ENCODE peak calls at places on chromosomes 13 and 19, in six cellular contexts. One of them, this sample, is unnamed.

GRCh38 chr19:36115453-36116343 is at the start of gene TBCB:
- DNase-seq in neuronal stem cell: no peak
- DNase-seq in astrocyte of the spinal cord: peak
- DNase-seq in stimulated activated CD4-positive, alpha-beta T cell treated with anti-CD3 and anti-CD28 coated beads, Interleukin-4, amount 100 ng/mL, for 1 hour: peak
- DNase-seq in epithelial cell of esophagus: no peak
- DNase-seq in AML-193: no peak
- DNase-seq in this sample: peak

GRCh38 chr19:44055870-44056269 is 4.0 kb downstream of the ZNF223 start:
- DNase-seq in neuronal stem cell: no peak
- DNase-seq in stimulated activated CD4-positive, alpha-beta T cell treated with anti-CD3 and anti-CD28 coated beads, Interleukin-4, amount 100 ng/mL, for 1 hour: no peak
- DNase-seq in AML-193: no peak
- DNase-seq in astrocyte of the spinal cord: no peak
- DNase-seq in epithelial cell of esophagus: no peak
- DNase-seq in this sample: no peak

GRCh38 chr19:13164370-13165090 is 14.3 kb downstream of the IER2 start:
- DNase-seq in stimulated activated CD4-positive, alpha-beta T cell treated with anti-CD3 and anti-CD28 coated beads, Interleukin-4, amount 100 ng/mL, for 1 hour: no peak
- DNase-seq in AML-193: no peak
- DNase-seq in astrocyte of the spinal cord: peak
- DNase-seq in epithelial cell of esophagus: peak
- DNase-seq in neuronal stem cell: peak
- DNase-seq in this sample: peak

GRCh38 chr13:30615851-30616311 is 1.8 kb upstream of the USPL1 start:
- DNase-seq in astrocyte of the spinal cord: peak
- DNase-seq in AML-193: peak
- DNase-seq in epithelial cell of esophagus: peak
- DNase-seq in stimulated activated CD4-positive, alpha-beta T cell treated with anti-CD3 and anti-CD28 coated beads, Interleukin-4, amount 100 ng/mL, for 1 hour: no peak
- DNase-seq in neuronal stem cell: no peak
- DNase-seq in this sample: peak

GRCh38 chr19:12867120-12868099 is 13.8 kb downstream of the DNASE2 start:
- DNase-seq in astrocyte of the spinal cord: peak
- DNase-seq in epithelial cell of esophagus: peak
- DNase-seq in neuronal stem cell: peak
- DNase-seq in stimulated activated CD4-positive, alpha-beta T cell treated with anti-CD3 and anti-CD28 coated beads, Interleukin-4, amount 100 ng/mL, for 1 hour: peak
- DNase-seq in AML-193: no peak
- DNase-seq in this sample: no peak

GRCh38 chr13:87208636-87209035 is 462.5 kb upstream of the SLITRK5 start:
- DNase-seq in stimulated activated CD4-positive, alpha-beta T cell treated with anti-CD3 and anti-CD28 coated beads, Interleukin-4, amount 100 ng/mL, for 1 hour: no peak
- DNase-seq in AML-193: no peak
- DNase-seq in neuronal stem cell: no peak
- DNase-seq in epithelial cell of esophagus: no peak
- DNase-seq in astrocyte of the spinal cord: no peak
- DNase-seq in this sample: no peak

GRCh38 chr19:9793051-9793591 is 24.6 kb upstream of the ZNF846 start:
- DNase-seq in epithelial cell of esophagus: peak
- DNase-seq in AML-193: peak
- DNase-seq in astrocyte of the spinal cord: peak
- DNase-seq in stimulated activated CD4-positive, alpha-beta T cell treated with anti-CD3 and anti-CD28 coated beads, Interleukin-4, amount 100 ng/mL, for 1 hour: peak
- DNase-seq in neuronal stem cell: no peak
- DNase-seq in this sample: peak

GRCh38 chr13:20431080-20431479 is 94.6 kb downstream of the CRYL1 start:
- DNase-seq in stimulated activated CD4-positive, alpha-beta T cell treated with anti-CD3 and anti-CD28 coated beads, Interleukin-4, amount 100 ng/mL, for 1 hour: no peak
- DNase-seq in AML-193: no peak
- DNase-seq in neuronal stem cell: no peak
- DNase-seq in epithelial cell of esophagus: peak
- DNase-seq in astrocyte of the spinal cord: no peak
- DNase-seq in this sample: no peak

GRCh38 chr13:42151781-42152180 is 103.3 kb downstream of the DGKH start:
- DNase-seq in neuronal stem cell: no peak
- DNase-seq in astrocyte of the spinal cord: no peak
- DNase-seq in AML-193: no peak
- DNase-seq in epithelial cell of esophagus: no peak
- DNase-seq in stimulated activated CD4-positive, alpha-beta T cell treated with anti-CD3 and anti-CD28 coated beads, Interleukin-4, amount 100 ng/mL, for 1 hour: no peak
- DNase-seq in this sample: no peak

GRCh38 chr19:10855879-10856522 is 7.8 kb downstream of the C19orf38 start:
- DNase-seq in astrocyte of the spinal cord: no peak
- DNase-seq in epithelial cell of esophagus: peak
- DNase-seq in stimulated activated CD4-positive, alpha-beta T cell treated with anti-CD3 and anti-CD28 coated beads, Interleukin-4, amount 100 ng/mL, for 1 hour: no peak
- DNase-seq in AML-193: peak
- DNase-seq in neuronal stem cell: no peak
- DNase-seq in this sample: peak

GRCh38 chr19:53157601-53158000 is 1.3 kb downstream of the ZNF347 start:
- DNase-seq in epithelial cell of esophagus: peak
- DNase-seq in AML-193: no peak
- DNase-seq in stimulated activated CD4-positive, alpha-beta T cell treated with anti-CD3 and anti-CD28 coated beads, Interleukin-4, amount 100 ng/mL, for 1 hour: no peak
- DNase-seq in neuronal stem cell: peak
- DNase-seq in astrocyte of the spinal cord: peak
- DNase-seq in this sample: no peak

GRCh38 chr13:28574617-28575142 is 79.8 kb upstream of the FLT1 start:
- DNase-seq in AML-193: peak
- DNase-seq in astrocyte of the spinal cord: peak
- DNase-seq in stimulated activated CD4-positive, alpha-beta T cell treated with anti-CD3 and anti-CD28 coated beads, Interleukin-4, amount 100 ng/mL, for 1 hour: peak
- DNase-seq in neuronal stem cell: no peak
- DNase-seq in epithelial cell of esophagus: peak
- DNase-seq in this sample: no peak

GRCh38 chr19:18589380-18590272 is 1.0 kb downstream of the REX1BD start:
- DNase-seq in stimulated activated CD4-positive, alpha-beta T cell treated with anti-CD3 and anti-CD28 coated beads, Interleukin-4, amount 100 ng/mL, for 1 hour: peak
- DNase-seq in astrocyte of the spinal cord: peak
- DNase-seq in AML-193: peak
- DNase-seq in neuronal stem cell: peak
- DNase-seq in epithelial cell of esophagus: peak
- DNase-seq in this sample: peak

GRCh38 chr19:14116918-14117578 is 514 bp downstream of the PRKACA start:
- DNase-seq in epithelial cell of esophagus: no peak
- DNase-seq in AML-193: no peak
- DNase-seq in stimulated activated CD4-positive, alpha-beta T cell treated with anti-CD3 and anti-CD28 coated beads, Interleukin-4, amount 100 ng/mL, for 1 hour: peak
- DNase-seq in astrocyte of the spinal cord: no peak
- DNase-seq in neuronal stem cell: no peak
- DNase-seq in this sample: no peak

GRCh38 chr13:39600766-39601165 is 2.2 kb downstream of the LHFPL6 start:
- DNase-seq in AML-193: no peak
- DNase-seq in stimulated activated CD4-positive, alpha-beta T cell treated with anti-CD3 and anti-CD28 coated beads, Interleukin-4, amount 100 ng/mL, for 1 hour: no peak
- DNase-seq in epithelial cell of esophagus: no peak
- DNase-seq in neuronal stem cell: no peak
- DNase-seq in astrocyte of the spinal cord: peak
- DNase-seq in this sample: no peak

GRCh38 chr13:48892311-48892710 is 83.4 kb upstream of the FNDC3A start:
- DNase-seq in epithelial cell of esophagus: peak
- DNase-seq in AML-193: no peak
- DNase-seq in neuronal stem cell: no peak
- DNase-seq in astrocyte of the spinal cord: peak
- DNase-seq in stimulated activated CD4-positive, alpha-beta T cell treated with anti-CD3 and anti-CD28 coated beads, Interleukin-4, amount 100 ng/mL, for 1 hour: no peak
- DNase-seq in this sample: peak

GRCh38 chr13:89694471-89694870 is 1653.0 kb upstream of the MIR17HG start:
- DNase-seq in astrocyte of the spinal cord: no peak
- DNase-seq in stimulated activated CD4-positive, alpha-beta T cell treated with anti-CD3 and anti-CD28 coated beads, Interleukin-4, amount 100 ng/mL, for 1 hour: no peak
- DNase-seq in AML-193: no peak
- DNase-seq in epithelial cell of esophagus: no peak
- DNase-seq in neuronal stem cell: no peak
- DNase-seq in this sample: no peak

GRCh38 chr13:44012910-44013309 is 133.2 kb downstream of the LACC1 start:
- DNase-seq in neuronal stem cell: no peak
- DNase-seq in stimulated activated CD4-positive, alpha-beta T cell treated with anti-CD3 and anti-CD28 coated beads, Interleukin-4, amount 100 ng/mL, for 1 hour: no peak
- DNase-seq in astrocyte of the spinal cord: peak
- DNase-seq in epithelial cell of esophagus: no peak
- DNase-seq in AML-193: no peak
- DNase-seq in this sample: no peak

GRCh38 chr13:21616205-21616604 is 12.2 kb upstream of the MICU2 start:
- DNase-seq in stimulated activated CD4-positive, alpha-beta T cell treated with anti-CD3 and anti-CD28 coated beads, Interleukin-4, amount 100 ng/mL, for 1 hour: no peak
- DNase-seq in neuronal stem cell: no peak
- DNase-seq in epithelial cell of esophagus: no peak
- DNase-seq in astrocyte of the spinal cord: no peak
- DNase-seq in AML-193: no peak
- DNase-seq in this sample: no peak

GRCh38 chr13:47120284-47120683 is 223.4 kb upstream of the HTR2A start:
- DNase-seq in stimulated activated CD4-positive, alpha-beta T cell treated with anti-CD3 and anti-CD28 coated beads, Interleukin-4, amount 100 ng/mL, for 1 hour: no peak
- DNase-seq in epithelial cell of esophagus: no peak
- DNase-seq in neuronal stem cell: no peak
- DNase-seq in astrocyte of the spinal cord: no peak
- DNase-seq in AML-193: no peak
- DNase-seq in this sample: no peak

GRCh38 chr13:39682310-39682709 is 26.8 kb downstream of the COG6 start:
- DNase-seq in stimulated activated CD4-positive, alpha-beta T cell treated with anti-CD3 and anti-CD28 coated beads, Interleukin-4, amount 100 ng/mL, for 1 hour: no peak
- DNase-seq in neuronal stem cell: no peak
- DNase-seq in epithelial cell of esophagus: no peak
- DNase-seq in AML-193: no peak
- DNase-seq in astrocyte of the spinal cord: no peak
- DNase-seq in this sample: no peak

GRCh38 chr19:41753936-41754529 is 1.3 kb upstream of the CEACAM6 start:
- DNase-seq in astrocyte of the spinal cord: peak
- DNase-seq in stimulated activated CD4-positive, alpha-beta T cell treated with anti-CD3 and anti-CD28 coated beads, Interleukin-4, amount 100 ng/mL, for 1 hour: peak
- DNase-seq in neuronal stem cell: peak
- DNase-seq in epithelial cell of esophagus: peak
- DNase-seq in AML-193: peak
- DNase-seq in this sample: peak

GRCh38 chr19:33241091-33241529 is 15.5 kb upstream of the SLC7A10 start:
- DNase-seq in neuronal stem cell: no peak
- DNase-seq in AML-193: no peak
- DNase-seq in epithelial cell of esophagus: no peak
- DNase-seq in stimulated activated CD4-positive, alpha-beta T cell treated with anti-CD3 and anti-CD28 coated beads, Interleukin-4, amount 100 ng/mL, for 1 hour: no peak
- DNase-seq in astrocyte of the spinal cord: no peak
- DNase-seq in this sample: no peak

GRCh38 chr19:39858541-39858940 is 12.4 kb upstream of the FBL start:
- DNase-seq in astrocyte of the spinal cord: no peak
- DNase-seq in stimulated activated CD4-positive, alpha-beta T cell treated with anti-CD3 and anti-CD28 coated beads, Interleukin-4, amount 100 ng/mL, for 1 hour: no peak
- DNase-seq in epithelial cell of esophagus: no peak
- DNase-seq in neuronal stem cell: no peak
- DNase-seq in AML-193: no peak
- DNase-seq in this sample: no peak

GRCh38 chr13:91142572-91142971 is 204.9 kb upstream of the MIR17HG start:
- DNase-seq in AML-193: no peak
- DNase-seq in astrocyte of the spinal cord: peak
- DNase-seq in neuronal stem cell: no peak
- DNase-seq in stimulated activated CD4-positive, alpha-beta T cell treated with anti-CD3 and anti-CD28 coated beads, Interleukin-4, amount 100 ng/mL, for 1 hour: no peak
- DNase-seq in epithelial cell of esophagus: peak
- DNase-seq in this sample: no peak

GRCh38 chr13:18944501-18945068 is 237.0 kb downstream of the TUBA3C start:
- DNase-seq in neuronal stem cell: no peak
- DNase-seq in stimulated activated CD4-positive, alpha-beta T cell treated with anti-CD3 and anti-CD28 coated beads, Interleukin-4, amount 100 ng/mL, for 1 hour: no peak
- DNase-seq in AML-193: no peak
- DNase-seq in epithelial cell of esophagus: no peak
- DNase-seq in astrocyte of the spinal cord: no peak
- DNase-seq in this sample: no peak

GRCh38 chr13:77492982-77493381 is 42.5 kb upstream of the SCEL start:
- DNase-seq in AML-193: peak
- DNase-seq in astrocyte of the spinal cord: peak
- DNase-seq in neuronal stem cell: no peak
- DNase-seq in epithelial cell of esophagus: peak
- DNase-seq in stimulated activated CD4-positive, alpha-beta T cell treated with anti-CD3 and anti-CD28 coated beads, Interleukin-4, amount 100 ng/mL, for 1 hour: no peak
- DNase-seq in this sample: peak

This sample was measured in Kasumi-1.